ENCODE peak calls at places on chromosome 3, in six cellular contexts. One of them, this sample, is unnamed.

GRCh38 chr3:134328846-134329245 is 45.4 kb downstream of the AMOTL2 start:
- DNase-seq in epithelial cell of esophagus: no peak
- DNase-seq in astrocyte of the spinal cord: no peak
- DNase-seq in WERI-Rb-1: no peak
- DNase-seq in mucosa of descending colon: no peak
- DNase-seq in OCI-LY7: no peak
- DNase-seq in this sample: no peak

GRCh38 chr3:168030488-168031054 is 65.2 kb downstream of the GOLIM4 start:
- DNase-seq in WERI-Rb-1: no peak
- DNase-seq in astrocyte of the spinal cord: no peak
- DNase-seq in mucosa of descending colon: no peak
- DNase-seq in OCI-LY7: no peak
- DNase-seq in epithelial cell of esophagus: no peak
- DNase-seq in this sample: no peak

GRCh38 chr3:65181397-65181871 is 493.6 kb upstream of the ADAMTS9 start:
- DNase-seq in astrocyte of the spinal cord: no peak
- DNase-seq in mucosa of descending colon: no peak
- DNase-seq in epithelial cell of esophagus: no peak
- DNase-seq in OCI-LY7: no peak
- DNase-seq in WERI-Rb-1: no peak
- DNase-seq in this sample: no peak

GRCh38 chr3:33385423-33385822 is 54.8 kb downstream of the UBP1 start:
- DNase-seq in epithelial cell of esophagus: peak; percentile 45
- DNase-seq in mucosa of descending colon: no peak
- DNase-seq in OCI-LY7: peak; percentile 14
- DNase-seq in WERI-Rb-1: no peak
- DNase-seq in astrocyte of the spinal cord: no peak
- DNase-seq in this sample: no peak

GRCh38 chr3:16301490-16301889 is 36.5 kb downstream of the OXNAD1 start:
- DNase-seq in epithelial cell of esophagus: no peak
- DNase-seq in astrocyte of the spinal cord: no peak
- DNase-seq in OCI-LY7: no peak
- DNase-seq in WERI-Rb-1: no peak
- DNase-seq in mucosa of descending colon: no peak
- DNase-seq in this sample: no peak

GRCh38 chr3:25901796-25902195 is 111.9 kb downstream of the OXSM start:
- DNase-seq in mucosa of descending colon: no peak
- DNase-seq in astrocyte of the spinal cord: no peak
- DNase-seq in WERI-Rb-1: no peak
- DNase-seq in epithelial cell of esophagus: no peak
- DNase-seq in OCI-LY7: no peak
- DNase-seq in this sample: no peak

GRCh38 chr3:124826703-124827102 is 60.5 kb downstream of the ITGB5 start:
- DNase-seq in astrocyte of the spinal cord: peak; percentile 89
- DNase-seq in epithelial cell of esophagus: peak; percentile 90
- DNase-seq in OCI-LY7: no peak
- DNase-seq in WERI-Rb-1: no peak
- DNase-seq in mucosa of descending colon: no peak
- DNase-seq in this sample: no peak

GRCh38 chr3:43405888-43406636 is 119.7 kb downstream of the SNRK start:
- DNase-seq in mucosa of descending colon: no peak
- DNase-seq in OCI-LY7: no peak
- DNase-seq in WERI-Rb-1: no peak
- DNase-seq in epithelial cell of esophagus: peak; percentile 9
- DNase-seq in astrocyte of the spinal cord: peak; percentile 95
- DNase-seq in this sample: no peak

GRCh38 chr3:75192065-75192658 is 472.0 kb upstream of the FRG2C start:
- DNase-seq in mucosa of descending colon: peak; percentile 21
- DNase-seq in epithelial cell of esophagus: peak; percentile 55
- DNase-seq in astrocyte of the spinal cord: peak; percentile 16
- DNase-seq in OCI-LY7: peak; percentile 51
- DNase-seq in WERI-Rb-1: peak; percentile 56
- DNase-seq in this sample: no peak

GRCh38 chr3:112739252-112739945 is 98.5 kb upstream of the CCDC80 start:
- DNase-seq in WERI-Rb-1: no peak
- DNase-seq in epithelial cell of esophagus: peak; percentile 64
- DNase-seq in mucosa of descending colon: no peak
- DNase-seq in astrocyte of the spinal cord: peak; percentile 43
- DNase-seq in OCI-LY7: no peak
- DNase-seq in this sample: no peak

GRCh38 chr3:129182390-129183180 is 1.1 kb downstream of the CNBP start:
- DNase-seq in mucosa of descending colon: no peak
- DNase-seq in epithelial cell of esophagus: no peak
- DNase-seq in OCI-LY7: peak; percentile 51
- DNase-seq in astrocyte of the spinal cord: peak; percentile 54
- DNase-seq in WERI-Rb-1: no peak
- DNase-seq in this sample: no peak

GRCh38 chr3:178485756-178486155 is 50.5 kb upstream of the KCNMB2 start:
- DNase-seq in epithelial cell of esophagus: no peak
- DNase-seq in mucosa of descending colon: no peak
- DNase-seq in WERI-Rb-1: no peak
- DNase-seq in OCI-LY7: no peak
- DNase-seq in astrocyte of the spinal cord: peak; percentile 79
- DNase-seq in this sample: no peak

GRCh38 chr3:117454236-117454635 is 744.7 kb downstream of the TUSC7 start:
- DNase-seq in WERI-Rb-1: no peak
- DNase-seq in epithelial cell of esophagus: no peak
- DNase-seq in astrocyte of the spinal cord: no peak
- DNase-seq in mucosa of descending colon: no peak
- DNase-seq in OCI-LY7: no peak
- DNase-seq in this sample: no peak

GRCh38 chr3:177197934-177198484 is 727 bp upstream of the TBL1XR1 start:
- DNase-seq in mucosa of descending colon: no peak
- DNase-seq in astrocyte of the spinal cord: peak; percentile 33
- DNase-seq in epithelial cell of esophagus: peak; percentile 38
- DNase-seq in OCI-LY7: no peak
- DNase-seq in WERI-Rb-1: no peak
- DNase-seq in this sample: no peak

GRCh38 chr3:192223815-192224214 is 503.5 kb downstream of the FGF12 start:
- DNase-seq in OCI-LY7: no peak
- DNase-seq in WERI-Rb-1: no peak
- DNase-seq in epithelial cell of esophagus: peak; percentile 2
- DNase-seq in mucosa of descending colon: no peak
- DNase-seq in astrocyte of the spinal cord: no peak
- DNase-seq in this sample: no peak

GRCh38 chr3:186472466-186473008 is 71.6 kb downstream of the CRYGS start:
- DNase-seq in mucosa of descending colon: no peak
- DNase-seq in WERI-Rb-1: no peak
- DNase-seq in epithelial cell of esophagus: no peak
- DNase-seq in astrocyte of the spinal cord: no peak
- DNase-seq in OCI-LY7: no peak
- DNase-seq in this sample: no peak

GRCh38 chr3:132196113-132196512 is 121.1 kb upstream of the ACP3 start:
- DNase-seq in mucosa of descending colon: no peak
- DNase-seq in OCI-LY7: no peak
- DNase-seq in WERI-Rb-1: no peak
- DNase-seq in epithelial cell of esophagus: peak; percentile 46
- DNase-seq in astrocyte of the spinal cord: no peak
- DNase-seq in this sample: no peak

GRCh38 chr3:101119535-101119934 is 126.3 kb upstream of the ABI3BP start:
- DNase-seq in mucosa of descending colon: no peak
- DNase-seq in OCI-LY7: no peak
- DNase-seq in astrocyte of the spinal cord: peak; percentile 58
- DNase-seq in epithelial cell of esophagus: peak; percentile 46
- DNase-seq in WERI-Rb-1: no peak
- DNase-seq in this sample: no peak

GRCh38 chr3:117059054-117059989 is 349.7 kb downstream of the TUSC7 start:
- DNase-seq in astrocyte of the spinal cord: peak; percentile 23
- DNase-seq in WERI-Rb-1: no peak
- DNase-seq in OCI-LY7: peak; percentile 21
- DNase-seq in mucosa of descending colon: no peak
- DNase-seq in epithelial cell of esophagus: peak; percentile 38
- DNase-seq in this sample: no peak

GRCh38 chr3:12964713-12965612 is 108.3 kb downstream of the IQSEC1 start:
- DNase-seq in astrocyte of the spinal cord: no peak
- DNase-seq in WERI-Rb-1: no peak
- DNase-seq in epithelial cell of esophagus: no peak
- DNase-seq in mucosa of descending colon: no peak
- DNase-seq in OCI-LY7: no peak
- DNase-seq in this sample: no peak

GRCh38 chr3:85495602-85496001 is 536.8 kb downstream of the CADM2 start:
- DNase-seq in OCI-LY7: no peak
- DNase-seq in mucosa of descending colon: no peak
- DNase-seq in astrocyte of the spinal cord: no peak
- DNase-seq in epithelial cell of esophagus: no peak
- DNase-seq in WERI-Rb-1: no peak
- DNase-seq in this sample: no peak

GRCh38 chr3:42581400-42581708 is 413 bp downstream of the SEC22C start:
- DNase-seq in OCI-LY7: no peak
- DNase-seq in epithelial cell of esophagus: no peak
- DNase-seq in WERI-Rb-1: no peak
- DNase-seq in astrocyte of the spinal cord: peak; percentile 3
- DNase-seq in mucosa of descending colon: no peak
- DNase-seq in this sample: no peak

GRCh38 chr3:195540526-195540925 is 2.6 kb downstream of the PPP1R2 start:
- DNase-seq in epithelial cell of esophagus: no peak
- DNase-seq in astrocyte of the spinal cord: no peak
- DNase-seq in OCI-LY7: peak; percentile 48
- DNase-seq in mucosa of descending colon: no peak
- DNase-seq in WERI-Rb-1: no peak
- DNase-seq in this sample: no peak

GRCh38 chr3:157023211-157023610 is 136.7 kb downstream of the CCNL1 start:
- DNase-seq in epithelial cell of esophagus: no peak
- DNase-seq in WERI-Rb-1: no peak
- DNase-seq in astrocyte of the spinal cord: peak; percentile 47
- DNase-seq in OCI-LY7: no peak
- DNase-seq in mucosa of descending colon: no peak
- DNase-seq in this sample: no peak

GRCh38 chr3:52473031-52473430 is 17.6 kb downstream of the NISCH start:
- DNase-seq in epithelial cell of esophagus: no peak
- DNase-seq in WERI-Rb-1: no peak
- DNase-seq in astrocyte of the spinal cord: no peak
- DNase-seq in mucosa of descending colon: no peak
- DNase-seq in OCI-LY7: no peak
- DNase-seq in this sample: no peak

GRCh38 chr3:127886276-127886862 is 28.7 kb upstream of the KBTBD12 start:
- DNase-seq in WERI-Rb-1: peak; percentile 45
- DNase-seq in OCI-LY7: no peak
- DNase-seq in mucosa of descending colon: no peak
- DNase-seq in epithelial cell of esophagus: peak; percentile 22
- DNase-seq in astrocyte of the spinal cord: no peak
- DNase-seq in this sample: no peak

GRCh38 chr3:115975353-115975752 is 352.0 kb downstream of the GAP43 start:
- DNase-seq in mucosa of descending colon: no peak
- DNase-seq in WERI-Rb-1: no peak
- DNase-seq in epithelial cell of esophagus: peak; percentile 75
- DNase-seq in OCI-LY7: no peak
- DNase-seq in astrocyte of the spinal cord: peak; percentile 88
- DNase-seq in this sample: no peak

GRCh38 chr3:184635126-184635525 is 73.5 kb downstream of the EPHB3 start:
- DNase-seq in mucosa of descending colon: no peak
- DNase-seq in WERI-Rb-1: no peak
- DNase-seq in OCI-LY7: no peak
- DNase-seq in epithelial cell of esophagus: no peak
- DNase-seq in astrocyte of the spinal cord: no peak
- DNase-seq in this sample: no peak

GRCh38 chr3:144590854-144591253 is 619.2 kb downstream of the DIPK2A start:
- DNase-seq in OCI-LY7: no peak
- DNase-seq in epithelial cell of esophagus: peak; percentile 5
- DNase-seq in mucosa of descending colon: no peak
- DNase-seq in astrocyte of the spinal cord: peak; percentile 89
- DNase-seq in WERI-Rb-1: no peak
- DNase-seq in this sample: no peak

GRCh38 chr3:99659965-99660364 is 21.6 kb downstream of the COL8A1 start:
- DNase-seq in OCI-LY7: no peak
- DNase-seq in mucosa of descending colon: no peak
- DNase-seq in astrocyte of the spinal cord: peak; percentile 82
- DNase-seq in epithelial cell of esophagus: no peak
- DNase-seq in WERI-Rb-1: no peak
- DNase-seq in this sample: no peak

GRCh38 chr3:52570076-52570475 is 33.7 kb downstream of the UQCC5 start:
- DNase-seq in OCI-LY7: no peak
- DNase-seq in epithelial cell of esophagus: no peak
- DNase-seq in WERI-Rb-1: no peak
- DNase-seq in mucosa of descending colon: no peak
- DNase-seq in astrocyte of the spinal cord: peak; percentile 25
- DNase-seq in this sample: no peak

GRCh38 chr3:4351164-4351855 is 48.1 kb downstream of the SETMAR start:
- DNase-seq in astrocyte of the spinal cord: no peak
- DNase-seq in mucosa of descending colon: no peak
- DNase-seq in OCI-LY7: no peak
- DNase-seq in epithelial cell of esophagus: no peak
- DNase-seq in WERI-Rb-1: no peak
- DNase-seq in this sample: no peak
- TF ChIP-seq CTCF in astrocyte of the spinal cord: no peak
- TF ChIP-seq CTCF in mucosa of descending colon: no peak
- TF ChIP-seq CTCF in OCI-LY7: no peak
- TF ChIP-seq CTCF in epithelial cell of esophagus: no peak
- TF ChIP-seq CTCF in WERI-Rb-1: no peak
- TF ChIP-seq CTCF in this sample: no peak

DNA sequence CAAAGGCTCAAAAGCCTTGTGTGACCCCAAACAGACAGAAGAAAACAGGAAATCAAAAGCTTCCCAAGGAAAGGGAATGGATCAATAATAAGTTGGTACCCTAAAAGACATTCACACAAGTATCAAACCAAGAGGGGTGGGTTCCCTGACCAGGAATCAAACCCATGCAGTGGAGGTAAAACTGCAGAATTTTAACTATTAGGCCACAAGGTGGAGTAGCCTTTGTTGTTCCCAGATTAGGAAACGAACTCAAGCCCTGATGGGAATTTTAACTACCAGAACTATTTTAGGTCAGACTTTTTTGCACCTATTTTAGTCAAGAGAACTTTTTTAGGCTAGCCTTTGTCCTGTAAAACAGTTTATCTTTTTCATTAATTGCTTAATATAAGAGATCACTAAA is 31.4 kb downstream of the SETMAR start:
- DNase-seq in WERI-Rb-1: no peak
- DNase-seq in mucosa of descending colon: no peak
- DNase-seq in epithelial cell of esophagus: no peak
- DNase-seq in astrocyte of the spinal cord: no peak
- DNase-seq in OCI-LY7: no peak
- DNase-seq in this sample: no peak
- TF ChIP-seq CTCF in WERI-Rb-1: peak; percentile 25
- TF ChIP-seq CTCF in mucosa of descending colon: no peak
- TF ChIP-seq CTCF in epithelial cell of esophagus: peak; percentile 21
- TF ChIP-seq CTCF in astrocyte of the spinal cord: peak; percentile 17
- TF ChIP-seq CTCF in OCI-LY7: peak; percentile 57
- TF ChIP-seq CTCF in this sample: no peak

GRCh38 chr3:49841126-49841525 is 15.2 kb downstream of the TRAIP start:
- DNase-seq in WERI-Rb-1: peak; percentile 59
- DNase-seq in mucosa of descending colon: no peak
- DNase-seq in epithelial cell of esophagus: peak; percentile 38
- DNase-seq in astrocyte of the spinal cord: peak; percentile 15
- DNase-seq in OCI-LY7: peak; percentile 69
- DNase-seq in this sample: no peak
- TF ChIP-seq CTCF in WERI-Rb-1: peak; percentile 85
- TF ChIP-seq CTCF in mucosa of descending colon: no peak
- TF ChIP-seq CTCF in epithelial cell of esophagus: peak; percentile 38
- TF ChIP-seq CTCF in astrocyte of the spinal cord: peak; percentile 55
- TF ChIP-seq CTCF in OCI-LY7: peak; percentile 88
- TF ChIP-seq CTCF in this sample: peak; percentile 59

DNA sequence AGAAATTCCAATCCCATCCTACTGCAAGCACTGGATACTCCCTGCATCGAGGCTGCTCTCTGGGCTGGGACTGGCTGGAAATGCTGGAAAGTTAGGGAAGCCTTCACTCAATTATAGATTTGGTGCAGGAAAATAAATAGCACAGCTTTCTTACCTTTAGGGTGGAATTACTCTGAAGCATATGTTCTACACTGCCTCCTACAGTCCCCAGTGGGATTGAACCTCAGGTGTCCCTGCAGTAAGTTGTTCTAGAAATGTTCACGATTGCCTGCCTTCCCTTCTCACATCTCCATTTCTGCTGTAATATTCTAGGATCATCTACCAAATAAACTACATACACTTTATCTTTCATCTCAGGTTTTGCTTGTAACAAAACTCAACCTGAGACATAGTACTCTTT is 536.7 kb upstream of the LMCD1 start:
- DNase-seq in epithelial cell of esophagus: peak; percentile 3
- DNase-seq in OCI-LY7: no peak
- DNase-seq in mucosa of descending colon: no peak
- DNase-seq in WERI-Rb-1: no peak
- DNase-seq in astrocyte of the spinal cord: no peak
- DNase-seq in this sample: no peak
- TF ChIP-seq CTCF in epithelial cell of esophagus: no peak
- TF ChIP-seq CTCF in OCI-LY7: no peak
- TF ChIP-seq CTCF in mucosa of descending colon: no peak
- TF ChIP-seq CTCF in WERI-Rb-1: no peak
- TF ChIP-seq CTCF in astrocyte of the spinal cord: no peak
- TF ChIP-seq CTCF in this sample: no peak

This sample was measured in D721Med.